ENCODE peak calls at places on chromosome 20, in seven cellular contexts. One of them, this sample, is unnamed.

GRCh38 chr20:2005831-2006426 is 12.1 kb upstream of the PDYN start:
- DNase-seq in coronary artery: peak
- DNase-seq in retinal pigment epithelial cell: peak
- DNase-seq in NCI-H446: no peak
- DNase-seq in left colon: peak
- DNase-seq in HFFc6: peak
- DNase-seq in GM12892: no peak
- DNase-seq in this sample: peak

GRCh38 chr20:13035399-13036173 is 26.8 kb downstream of the SPTLC3 start:
- DNase-seq in left colon: no peak
- DNase-seq in retinal pigment epithelial cell: no peak
- DNase-seq in GM12892: no peak
- DNase-seq in NCI-H446: no peak
- DNase-seq in coronary artery: no peak
- DNase-seq in HFFc6: no peak
- DNase-seq in this sample: no peak

GRCh38 chr20:46350201-46350985 is 42.1 kb upstream of the CDH22 start:
- DNase-seq in retinal pigment epithelial cell: peak
- DNase-seq in GM12892: peak
- DNase-seq in coronary artery: no peak
- DNase-seq in NCI-H446: no peak
- DNase-seq in HFFc6: peak
- DNase-seq in left colon: no peak
- DNase-seq in this sample: peak

GRCh38 chr20:51402201-51402600 is 140.3 kb downstream of the NFATC2 start:
- DNase-seq in left colon: no peak
- DNase-seq in NCI-H446: no peak
- DNase-seq in coronary artery: no peak
- DNase-seq in GM12892: no peak
- DNase-seq in retinal pigment epithelial cell: no peak
- DNase-seq in HFFc6: no peak
- DNase-seq in this sample: peak

GRCh38 chr20:59731371-59731770 is 127.0 kb downstream of the PHACTR3 start:
- DNase-seq in retinal pigment epithelial cell: no peak
- DNase-seq in left colon: no peak
- DNase-seq in coronary artery: no peak
- DNase-seq in GM12892: no peak
- DNase-seq in NCI-H446: peak
- DNase-seq in HFFc6: no peak
- DNase-seq in this sample: no peak

GRCh38 chr20:49715466-49715865 is 1.8 kb upstream of the B4GALT5 start:
- DNase-seq in HFFc6: no peak
- DNase-seq in NCI-H446: no peak
- DNase-seq in left colon: no peak
- DNase-seq in coronary artery: no peak
- DNase-seq in retinal pigment epithelial cell: no peak
- DNase-seq in GM12892: no peak
- DNase-seq in this sample: no peak

GRCh38 chr20:56554869-56555268 is 21.8 kb downstream of the FAM209B start:
- DNase-seq in left colon: no peak
- DNase-seq in coronary artery: no peak
- DNase-seq in NCI-H446: peak
- DNase-seq in GM12892: peak
- DNase-seq in retinal pigment epithelial cell: peak
- DNase-seq in HFFc6: peak
- DNase-seq in this sample: peak

GRCh38 chr20:2845607-2846006 is 5.1 kb downstream of the VPS16 start:
- DNase-seq in left colon: no peak
- DNase-seq in coronary artery: peak
- DNase-seq in GM12892: no peak
- DNase-seq in NCI-H446: no peak
- DNase-seq in retinal pigment epithelial cell: no peak
- DNase-seq in HFFc6: no peak
- DNase-seq in this sample: no peak

GRCh38 chr20:7703436-7703835 is 236.8 kb downstream of the HAO1 start:
- DNase-seq in left colon: no peak
- DNase-seq in GM12892: no peak
- DNase-seq in coronary artery: no peak
- DNase-seq in NCI-H446: no peak
- DNase-seq in HFFc6: no peak
- DNase-seq in retinal pigment epithelial cell: no peak
- DNase-seq in this sample: no peak

GRCh38 chr20:2749343-2749950 is 51.0 kb downstream of the CPXM1 start:
- DNase-seq in GM12892: no peak
- DNase-seq in retinal pigment epithelial cell: no peak
- DNase-seq in left colon: no peak
- DNase-seq in HFFc6: no peak
- DNase-seq in NCI-H446: no peak
- DNase-seq in coronary artery: peak
- DNase-seq in this sample: no peak

GRCh38 chr20:49924247-49924646 is 8.9 kb upstream of the SPATA2 start:
- DNase-seq in left colon: no peak
- DNase-seq in HFFc6: no peak
- DNase-seq in GM12892: no peak
- DNase-seq in coronary artery: no peak
- DNase-seq in retinal pigment epithelial cell: no peak
- DNase-seq in NCI-H446: no peak
- DNase-seq in this sample: no peak

GRCh38 chr20:62430871-62431447 is 3.6 kb upstream of the RBBP8NL start:
- DNase-seq in retinal pigment epithelial cell: no peak
- DNase-seq in left colon: no peak
- DNase-seq in HFFc6: no peak
- DNase-seq in NCI-H446: no peak
- DNase-seq in GM12892: no peak
- DNase-seq in coronary artery: no peak
- DNase-seq in this sample: no peak

GRCh38 chr20:62437985-62438384 is 10.6 kb upstream of the RBBP8NL start:
- DNase-seq in left colon: no peak
- DNase-seq in GM12892: no peak
- DNase-seq in HFFc6: no peak
- DNase-seq in NCI-H446: peak
- DNase-seq in coronary artery: no peak
- DNase-seq in retinal pigment epithelial cell: no peak
- DNase-seq in this sample: no peak

GRCh38 chr20:51036827-51037229 is 13.9 kb upstream of the KCNG1 start:
- DNase-seq in coronary artery: no peak
- DNase-seq in retinal pigment epithelial cell: no peak
- DNase-seq in left colon: no peak
- DNase-seq in NCI-H446: peak
- DNase-seq in GM12892: no peak
- DNase-seq in HFFc6: no peak
- DNase-seq in this sample: no peak

GRCh38 chr20:57769756-57770155 is 59.9 kb upstream of the PMEPA1 start:
- DNase-seq in coronary artery: peak
- DNase-seq in NCI-H446: no peak
- DNase-seq in retinal pigment epithelial cell: no peak
- DNase-seq in GM12892: no peak
- DNase-seq in HFFc6: no peak
- DNase-seq in left colon: no peak
- DNase-seq in this sample: no peak

GRCh38 chr20:58647814-58648501 is 3.1 kb upstream of the STX16 start:
- DNase-seq in GM12892: no peak
- DNase-seq in left colon: no peak
- DNase-seq in retinal pigment epithelial cell: peak
- DNase-seq in coronary artery: no peak
- DNase-seq in HFFc6: peak
- DNase-seq in NCI-H446: no peak
- DNase-seq in this sample: peak

GRCh38 chr20:47785321-47785899 is at the start of gene SULF2:
- DNase-seq in NCI-H446: no peak
- DNase-seq in GM12892: peak
- DNase-seq in coronary artery: no peak
- DNase-seq in left colon: peak
- DNase-seq in HFFc6: no peak
- DNase-seq in retinal pigment epithelial cell: no peak
- DNase-seq in this sample: no peak

GRCh38 chr20:62728028-62728780 is 19.6 kb downstream of the NTSR1 start:
- DNase-seq in NCI-H446: no peak
- DNase-seq in left colon: no peak
- DNase-seq in GM12892: no peak
- DNase-seq in retinal pigment epithelial cell: no peak
- DNase-seq in coronary artery: no peak
- DNase-seq in HFFc6: no peak
- DNase-seq in this sample: no peak

GRCh38 chr20:42192321-42192720 is 574.1 kb upstream of the CHD6 start:
- DNase-seq in GM12892: no peak
- DNase-seq in left colon: no peak
- DNase-seq in NCI-H446: no peak
- DNase-seq in retinal pigment epithelial cell: no peak
- DNase-seq in HFFc6: no peak
- DNase-seq in coronary artery: no peak
- DNase-seq in this sample: no peak

GRCh38 chr20:48384147-48384818 is 443.5 kb downstream of the PREX1 start:
- DNase-seq in coronary artery: no peak
- DNase-seq in HFFc6: no peak
- DNase-seq in left colon: peak
- DNase-seq in retinal pigment epithelial cell: no peak
- DNase-seq in NCI-H446: no peak
- DNase-seq in GM12892: peak
- DNase-seq in this sample: no peak

GRCh38 chr20:53693265-53693871 is 99.7 kb upstream of the ZNF217 start:
- DNase-seq in coronary artery: no peak
- DNase-seq in NCI-H446: no peak
- DNase-seq in retinal pigment epithelial cell: no peak
- DNase-seq in GM12892: no peak
- DNase-seq in HFFc6: no peak
- DNase-seq in left colon: no peak
- DNase-seq in this sample: no peak

GRCh38 chr20:12617076-12617475 is 391.7 kb upstream of the SPTLC3 start:
- DNase-seq in coronary artery: no peak
- DNase-seq in GM12892: no peak
- DNase-seq in HFFc6: no peak
- DNase-seq in left colon: no peak
- DNase-seq in retinal pigment epithelial cell: no peak
- DNase-seq in NCI-H446: no peak
- DNase-seq in this sample: no peak

GRCh38 chr20:63580796-63581461 is 6.9 kb upstream of the HELZ2 start:
- DNase-seq in NCI-H446: peak
- DNase-seq in retinal pigment epithelial cell: no peak
- DNase-seq in left colon: peak
- DNase-seq in GM12892: peak
- DNase-seq in coronary artery: no peak
- DNase-seq in HFFc6: peak
- DNase-seq in this sample: no peak

GRCh38 chr20:18279231-18279630 is 9.1 kb upstream of the ZNF133 start:
- DNase-seq in retinal pigment epithelial cell: no peak
- DNase-seq in left colon: no peak
- DNase-seq in coronary artery: no peak
- DNase-seq in GM12892: no peak
- DNase-seq in HFFc6: peak
- DNase-seq in NCI-H446: no peak
- DNase-seq in this sample: no peak

GRCh38 chr20:17943343-17943742 is 25.3 kb downstream of the SNX5 start:
- DNase-seq in retinal pigment epithelial cell: no peak
- DNase-seq in coronary artery: no peak
- DNase-seq in HFFc6: no peak
- DNase-seq in NCI-H446: no peak
- DNase-seq in GM12892: no peak
- DNase-seq in left colon: no peak
- DNase-seq in this sample: no peak

GRCh38 chr20:56676001-56676400 is 46.9 kb downstream of the TFAP2C start:
- DNase-seq in coronary artery: no peak
- DNase-seq in retinal pigment epithelial cell: no peak
- DNase-seq in GM12892: no peak
- DNase-seq in HFFc6: no peak
- DNase-seq in left colon: no peak
- DNase-seq in NCI-H446: no peak
- DNase-seq in this sample: no peak

GRCh38 chr20:63628246-63628975 is 1.5 kb upstream of the GMEB2 start:
- DNase-seq in retinal pigment epithelial cell: no peak
- DNase-seq in coronary artery: no peak
- DNase-seq in HFFc6: peak
- DNase-seq in GM12892: no peak
- DNase-seq in left colon: peak
- DNase-seq in NCI-H446: peak
- DNase-seq in this sample: peak

GRCh38 chr20:6828794-6829423 is 61.4 kb downstream of the BMP2 start:
- DNase-seq in coronary artery: no peak
- DNase-seq in GM12892: peak
- DNase-seq in retinal pigment epithelial cell: no peak
- DNase-seq in left colon: peak
- DNase-seq in NCI-H446: peak
- DNase-seq in HFFc6: peak
- DNase-seq in this sample: peak

GRCh38 chr20:4787069-4787468 is 65.4 kb downstream of the PRND start:
- DNase-seq in retinal pigment epithelial cell: no peak
- DNase-seq in left colon: no peak
- DNase-seq in GM12892: no peak
- DNase-seq in NCI-H446: no peak
- DNase-seq in coronary artery: no peak
- DNase-seq in HFFc6: peak
- DNase-seq in this sample: peak

GRCh38 chr20:33531047-33531877 is 41.4 kb downstream of the CBFA2T2 start:
- DNase-seq in coronary artery: no peak
- DNase-seq in NCI-H446: peak
- DNase-seq in GM12892: no peak
- DNase-seq in HFFc6: no peak
- DNase-seq in left colon: no peak
- DNase-seq in retinal pigment epithelial cell: peak
- DNase-seq in this sample: no peak

GRCh38 chr20:41047975-41048305 is 19.3 kb downstream of the TOP1 start:
- DNase-seq in HFFc6: no peak
- DNase-seq in coronary artery: no peak
- DNase-seq in left colon: no peak
- DNase-seq in retinal pigment epithelial cell: no peak
- DNase-seq in NCI-H446: no peak
- DNase-seq in GM12892: no peak
- DNase-seq in this sample: peak

GRCh38 chr20:52105045-52105572 is 86.5 kb downstream of the ZFP64 start:
- DNase-seq in NCI-H446: no peak
- DNase-seq in GM12892: peak
- DNase-seq in HFFc6: peak
- DNase-seq in retinal pigment epithelial cell: no peak
- DNase-seq in left colon: peak
- DNase-seq in coronary artery: no peak
- DNase-seq in this sample: no peak

GRCh38 chr20:22768779-22769178 is 184.4 kb upstream of the FOXA2 start:
- DNase-seq in coronary artery: no peak
- DNase-seq in HFFc6: no peak
- DNase-seq in left colon: no peak
- DNase-seq in GM12892: no peak
- DNase-seq in NCI-H446: no peak
- DNase-seq in retinal pigment epithelial cell: no peak
- DNase-seq in this sample: no peak

GRCh38 chr20:10239954-10240353 is 21.3 kb downstream of the SNAP25 start:
- DNase-seq in NCI-H446: no peak
- DNase-seq in left colon: peak
- DNase-seq in HFFc6: no peak
- DNase-seq in GM12892: no peak
- DNase-seq in coronary artery: no peak
- DNase-seq in retinal pigment epithelial cell: no peak
- DNase-seq in this sample: peak

GRCh38 chr20:20407891-20408805 is 40.2 kb downstream of the INSM1 start:
- DNase-seq in HFFc6: peak
- DNase-seq in NCI-H446: peak
- DNase-seq in retinal pigment epithelial cell: peak
- DNase-seq in left colon: no peak
- DNase-seq in GM12892: no peak
- DNase-seq in coronary artery: no peak
- DNase-seq in this sample: peak

GRCh38 chr20:23436681-23437080 is 2.8 kb upstream of the CSTL1 start:
- DNase-seq in HFFc6: no peak
- DNase-seq in GM12892: no peak
- DNase-seq in NCI-H446: no peak
- DNase-seq in retinal pigment epithelial cell: no peak
- DNase-seq in coronary artery: no peak
- DNase-seq in left colon: no peak
- DNase-seq in this sample: no peak

GRCh38 chr20:12394786-12395185 is 477.1 kb downstream of the BTBD3 start:
- DNase-seq in retinal pigment epithelial cell: no peak
- DNase-seq in coronary artery: no peak
- DNase-seq in HFFc6: no peak
- DNase-seq in NCI-H446: no peak
- DNase-seq in GM12892: no peak
- DNase-seq in left colon: no peak
- DNase-seq in this sample: no peak

GRCh38 chr20:20713244-20713765 is 861 bp upstream of the RALGAPA2 start:
- DNase-seq in left colon: no peak
- DNase-seq in HFFc6: no peak
- DNase-seq in NCI-H446: no peak
- DNase-seq in retinal pigment epithelial cell: no peak
- DNase-seq in coronary artery: no peak
- DNase-seq in GM12892: no peak
- DNase-seq in this sample: no peak

This sample was measured in AG08396.